ENCODE peak calls at places on chromosome 20, in four cellular contexts. One of them, this sample, is unnamed.

GRCh38 chr20:17556842-17557674 is 12.8 kb upstream of the DSTN start:
- DNase-seq in right cardiac atrium: peak
- DNase-seq in AG09319: no peak
- DNase-seq in aorta: peak
- DNase-seq in this sample: no peak

GRCh38 chr20:56630086-56630493 is 984 bp downstream of the TFAP2C start:
- DNase-seq in AG09319: peak
- DNase-seq in right cardiac atrium: no peak
- DNase-seq in aorta: no peak
- DNase-seq in this sample: peak

GRCh38 chr20:59673288-59673997 is 69.1 kb downstream of the PHACTR3 start:
- DNase-seq in aorta: no peak
- DNase-seq in AG09319: no peak
- DNase-seq in right cardiac atrium: no peak
- DNase-seq in this sample: no peak

GRCh38 chr20:4869290-4870193 is 131.8 kb downstream of the SLC23A2 start:
- DNase-seq in aorta: no peak
- DNase-seq in right cardiac atrium: no peak
- DNase-seq in AG09319: no peak
- DNase-seq in this sample: no peak

GRCh38 chr20:17794400-17794799 is 94.6 kb downstream of the BANF2 start:
- DNase-seq in AG09319: no peak
- DNase-seq in right cardiac atrium: no peak
- DNase-seq in aorta: no peak
- DNase-seq in this sample: no peak

GRCh38 chr20:58141971-58142842 is 86.2 kb downstream of the ANKRD60 start:
- DNase-seq in AG09319: no peak
- DNase-seq in aorta: peak
- DNase-seq in right cardiac atrium: no peak
- DNase-seq in this sample: no peak

GRCh38 chr20:37968726-37969401 is 64.4 kb downstream of the TTI1 start:
- DNase-seq in right cardiac atrium: no peak
- DNase-seq in aorta: no peak
- DNase-seq in AG09319: no peak
- DNase-seq in this sample: peak

GRCh38 chr20:44745560-44746366 is at the start of gene KCNK15:
- DNase-seq in right cardiac atrium: peak
- DNase-seq in aorta: peak
- DNase-seq in AG09319: no peak
- DNase-seq in this sample: no peak

GRCh38 chr20:15200139-15200538 is 862.7 kb upstream of the FLRT3 start:
- DNase-seq in aorta: no peak
- DNase-seq in right cardiac atrium: no peak
- DNase-seq in AG09319: no peak
- DNase-seq in this sample: no peak

GRCh38 chr20:48761023-48761785 is 66.6 kb downstream of the PREX1 start:
- DNase-seq in AG09319: no peak
- DNase-seq in right cardiac atrium: no peak
- DNase-seq in aorta: no peak
- DNase-seq in this sample: peak

GRCh38 chr20:32437391-32438074 is 79.4 kb downstream of the ASXL1 start:
- DNase-seq in right cardiac atrium: no peak
- DNase-seq in aorta: no peak
- DNase-seq in AG09319: no peak
- DNase-seq in this sample: no peak

GRCh38 chr20:38658879-38659612 is 57.4 kb downstream of the ARHGAP40 start:
- DNase-seq in right cardiac atrium: no peak
- DNase-seq in AG09319: no peak
- DNase-seq in aorta: peak
- DNase-seq in this sample: no peak

GRCh38 chr20:10209091-10209490 is 9.5 kb upstream of the SNAP25 start:
- DNase-seq in AG09319: peak
- DNase-seq in right cardiac atrium: no peak
- DNase-seq in aorta: no peak
- DNase-seq in this sample: no peak

GRCh38 chr20:25085756-25086495 is 4.0 kb upstream of the VSX1 start:
- DNase-seq in aorta: no peak
- DNase-seq in AG09319: no peak
- DNase-seq in right cardiac atrium: no peak
- DNase-seq in this sample: no peak

GRCh38 chr20:63896136-63896890 is 1.4 kb downstream of the DNAJC5 start:
- DNase-seq in aorta: no peak
- DNase-seq in AG09319: no peak
- DNase-seq in right cardiac atrium: peak
- DNase-seq in this sample: peak

GRCh38 chr20:51237790-51238189 is 214.9 kb upstream of the KCNG1 start:
- DNase-seq in aorta: no peak
- DNase-seq in right cardiac atrium: peak
- DNase-seq in AG09319: no peak
- DNase-seq in this sample: no peak

GRCh38 chr20:20824924-20825584 is 112.6 kb upstream of the RALGAPA2 start:
- DNase-seq in AG09319: no peak
- DNase-seq in aorta: peak
- DNase-seq in right cardiac atrium: peak
- DNase-seq in this sample: peak

GRCh38 chr20:38202153-38202981 is 37.3 kb upstream of the TGM2 start:
- DNase-seq in right cardiac atrium: no peak
- DNase-seq in AG09319: no peak
- DNase-seq in aorta: peak
- DNase-seq in this sample: no peak

GRCh38 chr20:45897289-45897688 is 6.2 kb downstream of the CTSA start:
- DNase-seq in aorta: no peak
- DNase-seq in AG09319: no peak
- DNase-seq in right cardiac atrium: no peak
- DNase-seq in this sample: no peak

GRCh38 chr20:32294071-32294470 is 16.6 kb downstream of the KIF3B start:
- DNase-seq in right cardiac atrium: no peak
- DNase-seq in AG09319: no peak
- DNase-seq in aorta: no peak
- DNase-seq in this sample: no peak

GRCh38 chr20:50387996-50388332 is 122.2 kb upstream of the PTPN1 start:
- DNase-seq in right cardiac atrium: no peak
- DNase-seq in aorta: no peak
- DNase-seq in AG09319: no peak
- DNase-seq in this sample: no peak

GRCh38 chr20:10781526-10781925 is 107.7 kb upstream of the JAG1 start:
- DNase-seq in AG09319: no peak
- DNase-seq in right cardiac atrium: no peak
- DNase-seq in aorta: no peak
- DNase-seq in this sample: no peak

GRCh38 chr20:35952480-35953410 is 1.6 kb downstream of the SCAND1 start:
- DNase-seq in AG09319: no peak
- DNase-seq in right cardiac atrium: no peak
- DNase-seq in aorta: no peak
- DNase-seq in this sample: peak

GRCh38 chr20:5602346-5602745 is 147.9 kb upstream of the SHLD1 start:
- DNase-seq in right cardiac atrium: no peak
- DNase-seq in aorta: no peak
- DNase-seq in AG09319: no peak
- DNase-seq in this sample: no peak

This sample was measured in NB4.